ENCODE peak calls at places on chromosome 4, in nine cellular contexts. One of them, this sample, is unnamed.

GRCh38 chr4:88409206-88409605 is 30.6 kb downstream of the HERC6 start:
- DNase-seq in choroid plexus epithelial cell: no peak
- DNase-seq in fibroblast of the aortic adventitia: no peak
- DNase-seq in tibial nerve: no peak
- DNase-seq in lung: no peak
- DNase-seq in mucosa of descending colon: no peak
- DNase-seq in PC-3: no peak
- DNase-seq in LNCaP clone FGC: no peak
- DNase-seq in fibroblast of villous mesenchyme: no peak
- DNase-seq in this sample: no peak

GRCh38 chr4:113682730-113683129 is 78.8 kb downstream of the CAMK2D start:
- DNase-seq in choroid plexus epithelial cell: peak; percentile 24
- DNase-seq in LNCaP clone FGC: no peak
- DNase-seq in fibroblast of villous mesenchyme: no peak
- DNase-seq in fibroblast of the aortic adventitia: peak; percentile 52
- DNase-seq in tibial nerve: no peak
- DNase-seq in PC-3: peak; percentile 70
- DNase-seq in lung: no peak
- DNase-seq in mucosa of descending colon: no peak
- DNase-seq in this sample: no peak

GRCh38 chr4:55765070-55765469 is 54.5 kb upstream of the EXOC1L start:
- DNase-seq in fibroblast of the aortic adventitia: no peak
- DNase-seq in PC-3: no peak
- DNase-seq in fibroblast of villous mesenchyme: no peak
- DNase-seq in mucosa of descending colon: no peak
- DNase-seq in choroid plexus epithelial cell: no peak
- DNase-seq in tibial nerve: no peak
- DNase-seq in lung: no peak
- DNase-seq in LNCaP clone FGC: no peak
- DNase-seq in this sample: no peak

GRCh38 chr4:53672873-53673272 is 81.6 kb upstream of the LNX1 start:
- DNase-seq in fibroblast of villous mesenchyme: no peak
- DNase-seq in mucosa of descending colon: no peak
- DNase-seq in tibial nerve: no peak
- DNase-seq in fibroblast of the aortic adventitia: no peak
- DNase-seq in LNCaP clone FGC: no peak
- DNase-seq in choroid plexus epithelial cell: no peak
- DNase-seq in lung: no peak
- DNase-seq in PC-3: no peak
- DNase-seq in this sample: no peak

GRCh38 chr4:128333309-128334006 is 45.8 kb upstream of the PGRMC2 start:
- DNase-seq in choroid plexus epithelial cell: peak; percentile 28
- DNase-seq in fibroblast of the aortic adventitia: no peak
- DNase-seq in lung: no peak
- DNase-seq in PC-3: no peak
- DNase-seq in fibroblast of villous mesenchyme: no peak
- DNase-seq in tibial nerve: no peak
- DNase-seq in mucosa of descending colon: no peak
- DNase-seq in LNCaP clone FGC: no peak
- DNase-seq in this sample: peak; percentile 34

GRCh38 chr4:24988776-24989175 is 42.0 kb downstream of the LGI2 start:
- DNase-seq in mucosa of descending colon: no peak
- DNase-seq in lung: no peak
- DNase-seq in tibial nerve: no peak
- DNase-seq in choroid plexus epithelial cell: peak; percentile 55
- DNase-seq in LNCaP clone FGC: peak; percentile 23
- DNase-seq in fibroblast of villous mesenchyme: peak; percentile 42
- DNase-seq in PC-3: peak; percentile 65
- DNase-seq in fibroblast of the aortic adventitia: peak; percentile 74
- DNase-seq in this sample: peak; percentile 77

GRCh38 chr4:149345424-149345823 is 470.2 kb downstream of the IQCM start:
- DNase-seq in PC-3: peak; percentile 26
- DNase-seq in fibroblast of villous mesenchyme: no peak
- DNase-seq in mucosa of descending colon: no peak
- DNase-seq in lung: no peak
- DNase-seq in choroid plexus epithelial cell: no peak
- DNase-seq in LNCaP clone FGC: no peak
- DNase-seq in tibial nerve: no peak
- DNase-seq in fibroblast of the aortic adventitia: no peak
- DNase-seq in this sample: no peak

GRCh38 chr4:164011791-164012190 is 517.3 kb downstream of the TMA16 start:
- DNase-seq in fibroblast of villous mesenchyme: no peak
- DNase-seq in LNCaP clone FGC: no peak
- DNase-seq in tibial nerve: no peak
- DNase-seq in choroid plexus epithelial cell: no peak
- DNase-seq in fibroblast of the aortic adventitia: no peak
- DNase-seq in mucosa of descending colon: no peak
- DNase-seq in lung: no peak
- DNase-seq in PC-3: no peak
- DNase-seq in this sample: no peak

GRCh38 chr4:145545538-145546224 is 64.0 kb downstream of the SMAD1 start:
- DNase-seq in LNCaP clone FGC: peak; percentile 93
- DNase-seq in fibroblast of the aortic adventitia: peak; percentile 99
- DNase-seq in fibroblast of villous mesenchyme: peak; percentile 95
- DNase-seq in lung: peak; percentile 48
- DNase-seq in mucosa of descending colon: no peak
- DNase-seq in choroid plexus epithelial cell: peak; percentile 92
- DNase-seq in tibial nerve: no peak
- DNase-seq in PC-3: peak; percentile 97
- DNase-seq in this sample: peak; percentile 97

GRCh38 chr4:168516841-168517240 is 20.0 kb downstream of the PALLD start:
- DNase-seq in LNCaP clone FGC: no peak
- DNase-seq in fibroblast of the aortic adventitia: no peak
- DNase-seq in tibial nerve: no peak
- DNase-seq in fibroblast of villous mesenchyme: no peak
- DNase-seq in choroid plexus epithelial cell: no peak
- DNase-seq in PC-3: no peak
- DNase-seq in lung: no peak
- DNase-seq in mucosa of descending colon: no peak
- DNase-seq in this sample: no peak

GRCh38 chr4:125727931-125728330 is 413.2 kb downstream of the FAT4 start:
- DNase-seq in tibial nerve: no peak
- DNase-seq in LNCaP clone FGC: no peak
- DNase-seq in fibroblast of villous mesenchyme: peak; percentile 37
- DNase-seq in PC-3: no peak
- DNase-seq in lung: no peak
- DNase-seq in fibroblast of the aortic adventitia: peak; percentile 36
- DNase-seq in mucosa of descending colon: no peak
- DNase-seq in choroid plexus epithelial cell: peak; percentile 61
- DNase-seq in this sample: no peak
- H3K4me3 ChIP-seq in tibial nerve: no peak overlapping the region
- H3K4me3 ChIP-seq in LNCaP clone FGC: no peak overlapping the region
- H3K4me3 ChIP-seq in fibroblast of villous mesenchyme: no peak overlapping the region
- H3K4me3 ChIP-seq in PC-3: no peak overlapping the region
- H3K4me3 ChIP-seq in lung: no peak overlapping the region
- H3K4me3 ChIP-seq in fibroblast of the aortic adventitia: no peak overlapping the region
- H3K4me3 ChIP-seq in mucosa of descending colon: no peak overlapping the region
- H3K4me3 ChIP-seq in choroid plexus epithelial cell: no peak overlapping the region
- H3K4me3 ChIP-seq in this sample: no peak overlapping the region

GRCh38 chr4:2401610-2401983 is 16.8 kb downstream of the ZFYVE28 start:
- DNase-seq in fibroblast of the aortic adventitia: no peak
- DNase-seq in choroid plexus epithelial cell: no peak
- DNase-seq in LNCaP clone FGC: no peak
- DNase-seq in mucosa of descending colon: no peak
- DNase-seq in fibroblast of villous mesenchyme: no peak
- DNase-seq in tibial nerve: no peak
- DNase-seq in PC-3: no peak
- DNase-seq in lung: no peak
- DNase-seq in this sample: no peak

GRCh38 chr4:2402941-2403340 is 15.5 kb downstream of the ZFYVE28 start:
- DNase-seq in fibroblast of villous mesenchyme: no peak
- DNase-seq in tibial nerve: no peak
- DNase-seq in lung: no peak
- DNase-seq in choroid plexus epithelial cell: no peak
- DNase-seq in LNCaP clone FGC: no peak
- DNase-seq in mucosa of descending colon: no peak
- DNase-seq in PC-3: no peak
- DNase-seq in fibroblast of the aortic adventitia: no peak
- DNase-seq in this sample: no peak

GRCh38 chr4:2402453-2402852 is 16.0 kb downstream of the ZFYVE28 start:
- DNase-seq in tibial nerve: no peak
- DNase-seq in fibroblast of the aortic adventitia: no peak
- DNase-seq in lung: no peak
- DNase-seq in fibroblast of villous mesenchyme: no peak
- DNase-seq in mucosa of descending colon: no peak
- DNase-seq in PC-3: no peak
- DNase-seq in choroid plexus epithelial cell: peak; percentile 27
- DNase-seq in LNCaP clone FGC: no peak
- DNase-seq in this sample: no peak

GRCh38 chr4:2400841-2401609 is 17.4 kb downstream of the ZFYVE28 start:
- DNase-seq in fibroblast of the aortic adventitia: no peak
- DNase-seq in PC-3: no peak
- DNase-seq in LNCaP clone FGC: no peak
- DNase-seq in tibial nerve: no peak
- DNase-seq in mucosa of descending colon: no peak
- DNase-seq in fibroblast of villous mesenchyme: no peak
- DNase-seq in choroid plexus epithelial cell: no peak
- DNase-seq in lung: no peak
- DNase-seq in this sample: no peak

DNA sequence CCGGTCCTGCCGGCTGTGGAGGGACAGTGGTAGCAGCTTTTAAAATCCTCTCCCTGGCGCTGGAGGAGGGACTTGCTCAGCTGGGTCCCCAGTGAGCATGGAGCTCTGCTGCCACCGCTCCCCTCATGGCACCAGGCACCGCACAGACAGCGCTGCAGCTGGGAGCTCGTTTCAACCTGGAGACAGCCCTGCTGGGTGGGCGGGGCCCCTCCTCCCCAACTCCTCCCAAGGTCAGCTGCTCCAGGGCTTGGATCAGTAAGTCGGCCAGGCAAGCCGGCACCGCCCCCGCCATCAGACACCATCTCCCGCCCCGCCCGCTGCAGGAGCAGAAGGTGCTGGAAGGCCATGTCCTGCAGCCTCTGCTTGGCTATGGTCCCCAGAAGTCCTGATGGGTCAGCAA is 16.4 kb downstream of the ZFYVE28 start:
- DNase-seq in mucosa of descending colon: peak; percentile 86
- DNase-seq in lung: peak; percentile 64
- DNase-seq in tibial nerve: no peak
- DNase-seq in LNCaP clone FGC: peak; percentile 61
- DNase-seq in PC-3: peak; percentile 23
- DNase-seq in choroid plexus epithelial cell: peak; percentile 40
- DNase-seq in fibroblast of villous mesenchyme: peak; percentile 58
- DNase-seq in fibroblast of the aortic adventitia: peak; percentile 36
- DNase-seq in this sample: peak; percentile 55
- H3K4me3 ChIP-seq in mucosa of descending colon: no peak overlapping the region
- H3K4me3 ChIP-seq in lung: no peak overlapping the region
- H3K4me3 ChIP-seq in tibial nerve: no peak overlapping the region
- H3K4me3 ChIP-seq in LNCaP clone FGC: peak overlapping the region; percentile 34
- H3K4me3 ChIP-seq in PC-3: peak overlapping the region; percentile 63
- H3K4me3 ChIP-seq in choroid plexus epithelial cell: peak overlapping the region; percentile 23
- H3K4me3 ChIP-seq in fibroblast of villous mesenchyme: peak overlapping the region; percentile 45
- H3K4me3 ChIP-seq in fibroblast of the aortic adventitia: peak overlapping the region; percentile 53
- H3K4me3 ChIP-seq in this sample: peak overlapping the region; percentile 37

GRCh38 chr4:140790765-140791164 is 34.6 kb upstream of the TBC1D9 start:
- DNase-seq in tibial nerve: no peak
- DNase-seq in LNCaP clone FGC: no peak
- DNase-seq in choroid plexus epithelial cell: no peak
- DNase-seq in mucosa of descending colon: no peak
- DNase-seq in PC-3: peak; percentile 62
- DNase-seq in lung: no peak
- DNase-seq in fibroblast of the aortic adventitia: peak; percentile 13
- DNase-seq in fibroblast of villous mesenchyme: no peak
- DNase-seq in this sample: peak; percentile 37
- H3K4me3 ChIP-seq in tibial nerve: no peak overlapping the region
- H3K4me3 ChIP-seq in LNCaP clone FGC: no peak overlapping the region
- H3K4me3 ChIP-seq in choroid plexus epithelial cell: no peak overlapping the region
- H3K4me3 ChIP-seq in mucosa of descending colon: no peak overlapping the region
- H3K4me3 ChIP-seq in PC-3: no peak overlapping the region
- H3K4me3 ChIP-seq in lung: no peak overlapping the region
- H3K4me3 ChIP-seq in fibroblast of the aortic adventitia: no peak overlapping the region
- H3K4me3 ChIP-seq in fibroblast of villous mesenchyme: no peak overlapping the region
- H3K4me3 ChIP-seq in this sample: no peak overlapping the region

GRCh38 chr4:40193018-40193571 is 3.7 kb upstream of the RHOH start:
- DNase-seq in PC-3: no peak
- DNase-seq in fibroblast of villous mesenchyme: no peak
- DNase-seq in mucosa of descending colon: peak; percentile 55
- DNase-seq in choroid plexus epithelial cell: no peak
- DNase-seq in LNCaP clone FGC: peak; percentile 27
- DNase-seq in fibroblast of the aortic adventitia: no peak
- DNase-seq in tibial nerve: no peak
- DNase-seq in lung: no peak
- DNase-seq in this sample: no peak
- H3K4me3 ChIP-seq in PC-3: no peak overlapping the region
- H3K4me3 ChIP-seq in fibroblast of villous mesenchyme: no peak overlapping the region
- H3K4me3 ChIP-seq in mucosa of descending colon: no peak overlapping the region
- H3K4me3 ChIP-seq in choroid plexus epithelial cell: no peak overlapping the region
- H3K4me3 ChIP-seq in LNCaP clone FGC: no peak overlapping the region
- H3K4me3 ChIP-seq in fibroblast of the aortic adventitia: no peak overlapping the region
- H3K4me3 ChIP-seq in tibial nerve: no peak overlapping the region
- H3K4me3 ChIP-seq in lung: no peak overlapping the region
- H3K4me3 ChIP-seq in this sample: no peak overlapping the region